ENCODE peak calls at places on chromosomes 13 and 19, in eight cellular contexts. One of them, this sample, is unnamed.
A peak's percentile ranks its signal among the peaks of the same experiment; 100 is the strongest.

GRCh38 chr13:106534844-106535551 is 464 bp downstream of the EFNB2 start:
- DNase-seq in tibial artery: no peak
- DNase-seq in uterus: no peak
- DNase-seq in brain microvascular endothelial cell: no peak
- DNase-seq in spleen: peak; percentile 87
- DNase-seq in WERI-Rb-1: peak; percentile 68
- DNase-seq in ascending aorta: no peak
- DNase-seq in CD4-positive, CD25-positive, alpha-beta regulatory T cell: peak; percentile 35
- DNase-seq in this sample: no peak

GRCh38 chr13:30257433-30258099 is 49.8 kb downstream of the KATNAL1 start:
- DNase-seq in tibial artery: no peak
- DNase-seq in uterus: no peak
- DNase-seq in brain microvascular endothelial cell: no peak
- DNase-seq in spleen: no peak
- DNase-seq in WERI-Rb-1: no peak
- DNase-seq in ascending aorta: no peak
- DNase-seq in CD4-positive, CD25-positive, alpha-beta regulatory T cell: no peak
- DNase-seq in this sample: no peak

GRCh38 chr13:98475521-98475920 is 101.4 kb downstream of the STK24 start:
- DNase-seq in tibial artery: no peak
- DNase-seq in uterus: no peak
- DNase-seq in brain microvascular endothelial cell: peak; percentile 50
- DNase-seq in spleen: no peak
- DNase-seq in WERI-Rb-1: no peak
- DNase-seq in ascending aorta: no peak
- DNase-seq in CD4-positive, CD25-positive, alpha-beta regulatory T cell: no peak
- DNase-seq in this sample: no peak

GRCh38 chr13:39766464-39767167 is 111.2 kb downstream of the COG6 start:
- DNase-seq in tibial artery: no peak
- DNase-seq in uterus: peak; percentile 30
- DNase-seq in brain microvascular endothelial cell: no peak
- DNase-seq in spleen: no peak
- DNase-seq in WERI-Rb-1: no peak
- DNase-seq in ascending aorta: no peak
- DNase-seq in CD4-positive, CD25-positive, alpha-beta regulatory T cell: no peak
- DNase-seq in this sample: no peak

GRCh38 chr19:5001547-5002131 is 32.7 kb downstream of the KDM4B start:
- DNase-seq in tibial artery: no peak
- DNase-seq in uterus: no peak
- DNase-seq in brain microvascular endothelial cell: peak; percentile 57
- DNase-seq in spleen: no peak
- DNase-seq in WERI-Rb-1: peak; percentile 59
- DNase-seq in ascending aorta: no peak
- DNase-seq in CD4-positive, CD25-positive, alpha-beta regulatory T cell: peak; percentile 12
- DNase-seq in this sample: peak; percentile 8

GRCh38 chr19:13931582-13932378 is 6.4 kb downstream of the PODNL1 start:
- DNase-seq in tibial artery: no peak
- DNase-seq in uterus: no peak
- DNase-seq in brain microvascular endothelial cell: no peak
- DNase-seq in spleen: no peak
- DNase-seq in WERI-Rb-1: no peak
- DNase-seq in ascending aorta: no peak
- DNase-seq in CD4-positive, CD25-positive, alpha-beta regulatory T cell: no peak
- DNase-seq in this sample: no peak

GRCh38 chr13:20702945-20703784 is at the start of gene IL17D:
- DNase-seq in tibial artery: peak; percentile 66
- DNase-seq in uterus: no peak
- DNase-seq in brain microvascular endothelial cell: no peak
- DNase-seq in spleen: peak; percentile 85
- DNase-seq in WERI-Rb-1: peak; percentile 51
- DNase-seq in ascending aorta: no peak
- DNase-seq in CD4-positive, CD25-positive, alpha-beta regulatory T cell: peak; percentile 37
- DNase-seq in this sample: no peak

GRCh38 chr19:14577885-14578427 is 4.9 kb upstream of the CLEC17A start:
- DNase-seq in tibial artery: no peak
- DNase-seq in uterus: no peak
- DNase-seq in brain microvascular endothelial cell: no peak
- DNase-seq in spleen: no peak
- DNase-seq in WERI-Rb-1: peak; percentile 86
- DNase-seq in ascending aorta: no peak
- DNase-seq in CD4-positive, CD25-positive, alpha-beta regulatory T cell: no peak
- DNase-seq in this sample: no peak

GRCh38 chr13:80166352-80166751 is 174.6 kb downstream of the SPRY2 start:
- DNase-seq in tibial artery: no peak
- DNase-seq in uterus: no peak
- DNase-seq in brain microvascular endothelial cell: peak; percentile 38
- DNase-seq in spleen: no peak
- DNase-seq in WERI-Rb-1: no peak
- DNase-seq in ascending aorta: no peak
- DNase-seq in CD4-positive, CD25-positive, alpha-beta regulatory T cell: no peak
- DNase-seq in this sample: no peak

GRCh38 chr19:4575267-4575793 is 15.8 kb upstream of the SEMA6B start:
- DNase-seq in tibial artery: no peak
- DNase-seq in uterus: peak; percentile 83
- DNase-seq in brain microvascular endothelial cell: peak; percentile 95
- DNase-seq in spleen: no peak
- DNase-seq in WERI-Rb-1: no peak
- DNase-seq in ascending aorta: no peak
- DNase-seq in CD4-positive, CD25-positive, alpha-beta regulatory T cell: no peak
- DNase-seq in this sample: no peak

GRCh38 chr13:99151516-99151915 is 49.1 kb upstream of the UBAC2 start:
- DNase-seq in tibial artery: no peak
- DNase-seq in uterus: no peak
- DNase-seq in brain microvascular endothelial cell: peak; percentile 80
- DNase-seq in spleen: no peak
- DNase-seq in WERI-Rb-1: no peak
- DNase-seq in ascending aorta: no peak
- DNase-seq in CD4-positive, CD25-positive, alpha-beta regulatory T cell: no peak
- DNase-seq in this sample: no peak

GRCh38 chr19:4375164-4375619 is 25.2 kb downstream of the SH3GL1 start:
- DNase-seq in tibial artery: no peak
- DNase-seq in uterus: no peak
- DNase-seq in brain microvascular endothelial cell: no peak
- DNase-seq in spleen: no peak
- DNase-seq in WERI-Rb-1: no peak
- DNase-seq in ascending aorta: no peak
- DNase-seq in CD4-positive, CD25-positive, alpha-beta regulatory T cell: no peak
- DNase-seq in this sample: no peak

GRCh38 chr13:99867535-99868271 is 103.9 kb downstream of the ZIC5 start:
- DNase-seq in tibial artery: no peak
- DNase-seq in uterus: no peak
- DNase-seq in brain microvascular endothelial cell: no peak
- DNase-seq in spleen: no peak
- DNase-seq in WERI-Rb-1: no peak
- DNase-seq in ascending aorta: no peak
- DNase-seq in CD4-positive, CD25-positive, alpha-beta regulatory T cell: no peak
- DNase-seq in this sample: no peak

GRCh38 chr19:4742717-4743646 is 19.3 kb upstream of the DPP9 start:
- DNase-seq in tibial artery: no peak
- DNase-seq in uterus: no peak
- DNase-seq in brain microvascular endothelial cell: no peak
- DNase-seq in spleen: no peak
- DNase-seq in WERI-Rb-1: peak; percentile 75
- DNase-seq in ascending aorta: no peak
- DNase-seq in CD4-positive, CD25-positive, alpha-beta regulatory T cell: no peak
- DNase-seq in this sample: no peak

GRCh38 chr13:113732176-113732960 is 26.7 kb upstream of the TMEM255B start:
- DNase-seq in tibial artery: no peak
- DNase-seq in uterus: no peak
- DNase-seq in brain microvascular endothelial cell: no peak
- DNase-seq in spleen: peak; percentile 76
- DNase-seq in WERI-Rb-1: no peak
- DNase-seq in ascending aorta: no peak
- DNase-seq in CD4-positive, CD25-positive, alpha-beta regulatory T cell: no peak
- DNase-seq in this sample: no peak

GRCh38 chr19:16078759-16079707 is 2.7 kb downstream of the TPM4 start:
- DNase-seq in tibial artery: peak; percentile 90
- DNase-seq in uterus: peak; percentile 94
- DNase-seq in brain microvascular endothelial cell: peak; percentile 94
- DNase-seq in spleen: peak; percentile 73
- DNase-seq in WERI-Rb-1: no peak
- DNase-seq in ascending aorta: no peak
- DNase-seq in CD4-positive, CD25-positive, alpha-beta regulatory T cell: peak; percentile 87
- DNase-seq in this sample: peak; percentile 82

GRCh38 chr19:17931532-17932191 is 1.2 kb upstream of the CCDC124 start:
- DNase-seq in tibial artery: no peak
- DNase-seq in uterus: no peak
- DNase-seq in brain microvascular endothelial cell: no peak
- DNase-seq in spleen: no peak
- DNase-seq in WERI-Rb-1: no peak
- DNase-seq in ascending aorta: no peak
- DNase-seq in CD4-positive, CD25-positive, alpha-beta regulatory T cell: no peak
- DNase-seq in this sample: no peak

DNA sequence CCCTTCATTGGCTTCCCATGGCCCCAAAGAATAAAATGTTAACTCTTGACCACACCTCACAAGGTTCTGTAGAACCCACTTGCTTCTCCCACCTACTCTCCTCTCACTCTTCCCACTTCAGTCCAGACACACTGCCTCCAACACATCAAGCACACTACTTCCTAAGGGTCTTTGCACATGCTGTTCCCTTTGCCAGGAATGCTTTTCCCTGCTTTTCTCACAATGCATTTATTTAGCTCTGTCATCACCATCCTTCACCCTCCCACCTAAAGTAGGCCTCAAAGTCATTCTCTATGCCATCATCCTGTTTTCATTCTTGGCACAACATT is 7.9 kb downstream of the IFNL1 start:
- DNase-seq in tibial artery: no peak
- DNase-seq in uterus: no peak
- DNase-seq in brain microvascular endothelial cell: no peak
- DNase-seq in spleen: peak; percentile 4
- DNase-seq in WERI-Rb-1: no peak
- DNase-seq in ascending aorta: no peak
- DNase-seq in CD4-positive, CD25-positive, alpha-beta regulatory T cell: no peak
- DNase-seq in this sample: no peak
- H3K27ac ChIP-seq in tibial artery: no peak overlapping the region
- H3K27ac ChIP-seq in uterus: no peak overlapping the region
- H3K27ac ChIP-seq in brain microvascular endothelial cell: no peak overlapping the region
- H3K27ac ChIP-seq in spleen: no peak overlapping the region
- H3K27ac ChIP-seq in WERI-Rb-1: no peak overlapping the region
- H3K27ac ChIP-seq in ascending aorta: no peak overlapping the region
- H3K27ac ChIP-seq in CD4-positive, CD25-positive, alpha-beta regulatory T cell: no peak overlapping the region
- H3K27ac ChIP-seq in this sample: no peak overlapping the region

GRCh38 chr19:1880611-1881392 is 4.5 kb downstream of the ABHD17A start:
- DNase-seq in tibial artery: no peak
- DNase-seq in uterus: no peak
- DNase-seq in brain microvascular endothelial cell: no peak
- DNase-seq in spleen: no peak
- DNase-seq in WERI-Rb-1: no peak
- DNase-seq in ascending aorta: no peak
- DNase-seq in CD4-positive, CD25-positive, alpha-beta regulatory T cell: no peak
- DNase-seq in this sample: no peak
- H3K4me3 ChIP-seq in tibial artery: peak overlapping the region; percentile 14
- H3K4me3 ChIP-seq in uterus: no peak overlapping the region
- H3K4me3 ChIP-seq in brain microvascular endothelial cell: no peak overlapping the region
- H3K4me3 ChIP-seq in spleen: no peak overlapping the region
- H3K4me3 ChIP-seq in WERI-Rb-1: no peak overlapping the region
- H3K4me3 ChIP-seq in ascending aorta: no peak overlapping the region
- H3K4me3 ChIP-seq in CD4-positive, CD25-positive, alpha-beta regulatory T cell: no peak overlapping the region
- H3K4me3 ChIP-seq in this sample: no peak overlapping the region

DNA sequence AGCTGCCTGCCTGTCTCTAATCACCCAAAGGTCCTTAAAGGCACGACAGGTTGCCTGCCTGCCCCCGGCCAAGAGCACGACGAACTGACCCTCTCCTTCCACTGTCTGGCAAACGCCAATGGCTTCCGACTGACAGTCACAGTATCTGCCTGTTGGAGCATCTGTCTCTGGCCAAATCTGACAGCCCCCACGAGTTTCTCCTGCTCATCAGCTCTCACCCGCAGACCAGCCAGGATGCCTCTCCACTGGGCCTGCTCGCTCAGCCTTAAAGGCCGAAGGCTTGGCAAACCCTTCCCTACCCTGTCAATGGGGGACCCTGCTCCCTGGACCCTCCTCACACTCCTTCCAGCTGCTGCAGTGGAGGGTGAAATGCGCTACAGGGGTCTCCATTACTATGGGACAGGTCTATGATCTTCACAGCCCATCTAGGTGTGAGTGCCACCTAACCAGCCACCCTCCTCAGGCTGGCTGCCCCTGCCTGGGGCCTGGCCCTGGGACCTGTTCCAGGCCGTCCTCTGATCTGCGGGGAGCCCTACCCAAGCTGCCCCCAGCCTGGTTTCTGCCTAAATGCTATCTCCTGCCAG is 932 bp downstream of the FAM83E start:
- DNase-seq in tibial artery: no peak
- DNase-seq in uterus: no peak
- DNase-seq in brain microvascular endothelial cell: no peak
- DNase-seq in spleen: no peak
- DNase-seq in WERI-Rb-1: no peak
- DNase-seq in ascending aorta: no peak
- DNase-seq in CD4-positive, CD25-positive, alpha-beta regulatory T cell: no peak
- DNase-seq in this sample: no peak
- H3K27ac ChIP-seq in tibial artery: no peak overlapping the region
- H3K27ac ChIP-seq in uterus: no peak overlapping the region
- H3K27ac ChIP-seq in brain microvascular endothelial cell: no peak overlapping the region
- H3K27ac ChIP-seq in spleen: no peak overlapping the region
- H3K27ac ChIP-seq in WERI-Rb-1: peak overlapping the region; percentile 29
- H3K27ac ChIP-seq in ascending aorta: no peak overlapping the region
- H3K27ac ChIP-seq in CD4-positive, CD25-positive, alpha-beta regulatory T cell: no peak overlapping the region
- H3K27ac ChIP-seq in this sample: peak overlapping the region; percentile 23

GRCh38 chr13:105316731-105317130 is 1218.7 kb downstream of the EFNB2 start:
- DNase-seq in tibial artery: no peak
- DNase-seq in uterus: no peak
- DNase-seq in brain microvascular endothelial cell: no peak
- DNase-seq in spleen: no peak
- DNase-seq in WERI-Rb-1: no peak
- DNase-seq in ascending aorta: no peak
- DNase-seq in CD4-positive, CD25-positive, alpha-beta regulatory T cell: no peak
- DNase-seq in this sample: no peak
- H3K4me3 ChIP-seq in tibial artery: no peak overlapping the region
- H3K4me3 ChIP-seq in uterus: no peak overlapping the region
- H3K4me3 ChIP-seq in brain microvascular endothelial cell: no peak overlapping the region
- H3K4me3 ChIP-seq in spleen: no peak overlapping the region
- H3K4me3 ChIP-seq in WERI-Rb-1: no peak overlapping the region
- H3K4me3 ChIP-seq in ascending aorta: no peak overlapping the region
- H3K4me3 ChIP-seq in CD4-positive, CD25-positive, alpha-beta regulatory T cell: no peak overlapping the region
- H3K4me3 ChIP-seq in this sample: no peak overlapping the region

GRCh38 chr13:111280666-111281577 is 39.5 kb upstream of the TEX29 start:
- DNase-seq in tibial artery: no peak
- DNase-seq in uterus: no peak
- DNase-seq in brain microvascular endothelial cell: peak; percentile 80
- DNase-seq in spleen: no peak
- DNase-seq in WERI-Rb-1: no peak
- DNase-seq in ascending aorta: no peak
- DNase-seq in CD4-positive, CD25-positive, alpha-beta regulatory T cell: no peak
- DNase-seq in this sample: no peak
- H3K27ac ChIP-seq in tibial artery: peak overlapping the region; percentile 80
- H3K27ac ChIP-seq in uterus: peak overlapping the region; percentile 73
- H3K27ac ChIP-seq in brain microvascular endothelial cell: peak overlapping the region; percentile 96
- H3K27ac ChIP-seq in spleen: peak overlapping the region; percentile 81
- H3K27ac ChIP-seq in WERI-Rb-1: no peak overlapping the region
- H3K27ac ChIP-seq in ascending aorta: peak overlapping the region; percentile 89
- H3K27ac ChIP-seq in CD4-positive, CD25-positive, alpha-beta regulatory T cell: no peak overlapping the region
- H3K27ac ChIP-seq in this sample: no peak overlapping the region

GRCh38 chr13:28049215-28049614 is 51.2 kb downstream of the FLT3 start:
- DNase-seq in tibial artery: no peak
- DNase-seq in uterus: no peak
- DNase-seq in brain microvascular endothelial cell: no peak
- DNase-seq in spleen: no peak
- DNase-seq in WERI-Rb-1: no peak
- DNase-seq in ascending aorta: no peak
- DNase-seq in CD4-positive, CD25-positive, alpha-beta regulatory T cell: no peak
- DNase-seq in this sample: no peak
- H3K4me3 ChIP-seq in tibial artery: no peak overlapping the region
- H3K4me3 ChIP-seq in uterus: no peak overlapping the region
- H3K4me3 ChIP-seq in brain microvascular endothelial cell: no peak overlapping the region
- H3K4me3 ChIP-seq in spleen: no peak overlapping the region
- H3K4me3 ChIP-seq in WERI-Rb-1: no peak overlapping the region
- H3K4me3 ChIP-seq in ascending aorta: no peak overlapping the region
- H3K4me3 ChIP-seq in CD4-positive, CD25-positive, alpha-beta regulatory T cell: no peak overlapping the region
- H3K4me3 ChIP-seq in this sample: no peak overlapping the region